ENCODE peak calls at places on chromosomes 4 and X, in nine cellular contexts. F is body of pancreas, K is uterus, T is OCI-LY7, W is lower lobe of right lung, B is fibroblast of lung, I is ascending aorta, E is mammary epithelial cell, U is kidney epithelial cell. C is an unnamed sample.
A peak's percentile ranks its signal among the peaks of the same experiment; 100 is the strongest.

GRCh38 chr4:89283226-89283974 is 24.2 kb downstream of the GPRIN3 start:
- DNase-seq in U (no peak), T (no peak), E (peak; percentile 61), B (peak; percentile 48), I (no peak), K (no peak), W (peak; percentile 48), F (no peak), C (no peak)

GRCh38 chr4:7708981-7709380 is 230.7 kb downstream of the AFAP1 start:
- DNase-seq in B (peak; percentile 23), E (no peak), U (no peak), W (no peak), T (no peak), K (no peak), F (no peak), I (no peak), C (no peak)

GRCh38 chr4:174423257-174423944 is 98.9 kb downstream of the HPGD start:
- DNase-seq in E (peak; percentile 95), F (peak; percentile 39), W (no peak), B (peak; percentile 89), T (no peak), I (no peak), U (peak; percentile 84), K (peak; percentile 37), C (no peak)

GRCh38 chr4:110735691-110736090 is 112.8 kb upstream of the PITX2 start:
- DNase-seq in B (no peak), K (no peak), T (no peak), W (no peak), E (no peak), I (no peak), U (no peak), F (no peak), C (no peak)

GRCh38 chr4:90727938-90728337 is 600.7 kb downstream of the CCSER1 start:
- DNase-seq in E (peak; percentile 43), K (no peak), W (no peak), F (no peak), U (peak; percentile 55), B (peak; percentile 40), I (no peak), T (no peak), C (no peak)

GRCh38 chr4:78119698-78120097 is 62.6 kb downstream of the FRAS1 start:
- DNase-seq in F (no peak), W (no peak), U (peak; percentile 21), E (peak; percentile 56), K (no peak), I (no peak), B (no peak), T (no peak), C (no peak)

GRCh38 chr4:146508229-146508939 is 13.4 kb downstream of the SLC10A7 start:
- DNase-seq in W (no peak), T (no peak), B (no peak), I (no peak), U (no peak), E (no peak), K (no peak), F (no peak), C (no peak)

GRCh38 chr4:153931804-153932203 is 142.9 kb upstream of the SFRP2 start:
- DNase-seq in W (no peak), T (no peak), I (no peak), U (peak; percentile 41), B (peak; percentile 3), F (no peak), E (no peak), K (no peak), C (peak; percentile 49)

GRCh38 chrX:121146059-121146628 is 98.7 kb downstream of the GLUD2 start:
- DNase-seq in U (no peak), W (no peak), E (no peak), B (peak; percentile 13), K (no peak), T (no peak), F (no peak), I (no peak), C (no peak)

GRCh38 chrX:71118985-71119535 is 664 bp downstream of the MED12 start:
- DNase-seq in I (no peak), E (no peak), U (no peak), F (peak; percentile 13), T (no peak), B (no peak), K (no peak), W (no peak), C (no peak)

GRCh38 chr4:168794092-168794707 is 215.9 kb downstream of the CBR4 start:
- DNase-seq in K (no peak), U (no peak), I (no peak), W (no peak), E (no peak), T (no peak), B (no peak), F (no peak), C (no peak)

GRCh38 chr4:168787801-168788200 is 222.3 kb downstream of the CBR4 start:
- DNase-seq in I (no peak), U (no peak), F (no peak), K (no peak), W (no peak), T (no peak), E (no peak), B (peak; percentile 94), C (no peak)

GRCh38 chr4:168793542-168793941 is 216.5 kb downstream of the CBR4 start:
- DNase-seq in I (no peak), W (no peak), B (no peak), U (no peak), T (no peak), K (no peak), E (no peak), F (no peak), C (no peak)

GRCh38 chr4:168791376-168791775 is 218.7 kb downstream of the CBR4 start:
- DNase-seq in B (no peak), F (no peak), K (no peak), E (no peak), W (no peak), T (no peak), I (no peak), U (no peak), C (no peak)

GRCh38 chr4:168790898-168791297 is 219.2 kb downstream of the CBR4 start:
- DNase-seq in F (no peak), I (no peak), U (no peak), W (no peak), E (no peak), T (no peak), K (no peak), B (no peak), C (no peak)
- H3K4me3 ChIP-seq in F (no peak overlapping the region), I (no peak overlapping the region), U (no peak overlapping the region), W (no peak overlapping the region), E (no peak overlapping the region), T (no peak overlapping the region), K (no peak overlapping the region), B (no peak overlapping the region), C (no peak overlapping the region)

DNA sequence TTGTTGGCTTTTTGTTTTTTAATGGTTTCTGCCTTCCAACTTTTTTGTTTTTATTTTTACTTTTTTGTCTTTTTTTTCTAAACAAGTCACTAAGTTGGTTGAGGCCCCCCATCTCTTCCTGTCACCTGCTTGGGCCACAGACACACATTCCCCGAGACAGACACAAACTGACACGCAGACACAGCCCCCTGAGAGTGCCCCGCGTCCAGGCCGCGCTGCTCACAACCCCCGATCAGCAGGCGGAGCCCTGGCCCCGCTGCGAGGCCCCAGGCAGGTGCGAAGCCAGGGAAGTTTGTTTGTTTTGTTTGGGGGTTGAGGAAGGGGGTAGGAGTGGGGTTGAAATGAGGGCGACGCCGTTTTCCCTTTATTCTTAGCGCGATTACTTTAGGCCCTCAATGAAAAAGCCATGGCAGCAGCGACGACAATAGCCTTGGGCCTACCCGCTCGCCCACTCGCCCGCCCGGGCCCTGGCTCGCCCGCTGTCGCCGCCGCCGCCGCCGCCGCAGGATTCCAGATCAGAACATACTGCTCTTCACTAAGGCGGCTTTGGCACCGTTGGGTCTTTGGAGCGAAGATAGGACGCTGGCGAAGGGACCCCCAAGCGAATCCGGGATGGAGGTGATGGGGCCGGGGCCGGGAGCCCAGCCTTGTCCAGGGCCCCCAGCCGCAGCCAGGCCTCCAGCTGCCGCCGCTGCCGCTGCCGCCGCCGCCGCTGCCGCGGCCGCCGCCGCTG is 3.1 kb downstream of the PHOX2B start:
- DNase-seq in E (no peak), I (no peak), T (no peak), W (no peak), B (no peak), U (no peak), F (no peak), K (no peak), C (no peak)
- TF ChIP-seq CTCF in E (no peak), I (no peak), T (no peak), W (no peak), B (no peak), U (no peak), F (no peak), K (no peak), C (no peak)

GRCh38 chr4:1948892-1949436 is 59.8 kb downstream of the NELFA start:
- DNase-seq in I (no peak), T (no peak), W (no peak), K (no peak), E (no peak), U (no peak), B (no peak), F (no peak), C (no peak)
- H3K36me3 ChIP-seq in I (peaks cover 21% of the 10 kb centered on the region), T (peaks cover 89% of the 10 kb centered on the region), W (peaks cover 39% of the 10 kb centered on the region), K (no peaks in the 10 kb centered on the region), E (peaks cover 12% of the 10 kb centered on the region), U (peaks cover 1% of the 10 kb centered on the region), B (peaks cover 19% of the 10 kb centered on the region), F (no peaks in the 10 kb centered on the region), C (peaks cover 9% of the 10 kb centered on the region)

GRCh38 chr4:10031663-10032590 is 10.6 kb upstream of the SLC2A9 start:
- DNase-seq in I (no peak), U (no peak), E (no peak), T (no peak), W (no peak), F (no peak), K (no peak), B (peak; percentile 37), C (no peak)

GRCh38 chr4:10032625-10033024 is 11.3 kb upstream of the SLC2A9 start:
- DNase-seq in K (no peak), U (no peak), W (no peak), E (peak; percentile 92), T (no peak), F (peak; percentile 28), I (no peak), B (peak; percentile 86), C (no peak)

GRCh38 chr4:10034612-10035104 is 13.4 kb upstream of the SLC2A9 start:
- DNase-seq in W (no peak), F (no peak), K (no peak), I (no peak), U (no peak), T (no peak), E (no peak), B (no peak), C (no peak)

GRCh38 chr4:10034136-10034535 is 12.8 kb upstream of the SLC2A9 start:
- DNase-seq in U (no peak), B (peak; percentile 16), K (no peak), E (no peak), T (no peak), F (no peak), I (no peak), W (no peak), C (no peak)

DNA sequence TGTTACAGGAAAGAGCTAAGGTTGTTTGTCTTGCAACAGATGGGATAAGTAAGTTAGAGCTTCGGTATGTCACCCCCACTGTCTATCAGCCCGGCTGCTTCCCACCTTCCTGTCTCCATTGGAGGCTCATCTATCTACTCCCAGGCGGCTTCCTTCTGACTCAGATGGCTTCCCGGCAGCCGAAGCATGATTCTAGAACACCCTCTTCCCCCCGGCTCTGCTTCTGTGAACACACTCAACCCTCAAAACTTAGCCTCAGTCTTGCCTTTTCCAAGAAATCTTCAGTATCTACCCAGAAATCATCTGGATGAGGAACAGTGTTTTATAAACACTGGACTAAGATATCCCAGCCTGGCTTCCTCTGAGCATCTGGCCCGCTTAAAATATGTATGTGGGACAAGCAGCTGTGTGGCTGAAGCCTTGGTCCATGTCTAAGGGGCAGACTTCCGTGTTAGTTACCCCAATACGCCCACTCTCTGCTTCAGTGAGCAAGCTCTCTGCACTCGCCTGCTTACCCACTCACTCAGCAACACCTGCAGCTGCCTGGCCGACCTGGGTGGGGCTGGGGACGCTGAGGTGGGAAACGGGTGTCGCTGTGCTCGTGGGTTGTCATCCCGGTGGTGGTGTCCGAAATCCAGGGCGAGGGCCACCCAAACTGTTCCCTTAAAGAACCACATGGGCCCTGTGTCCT is 12.0 kb upstream of the SLC2A9 start:
- DNase-seq in U (no peak), W (no peak), T (no peak), K (no peak), I (no peak), E (no peak), B (peak; percentile 85), F (no peak), C (no peak)
- H3K4me3 ChIP-seq in U (no peak overlapping the region), W (no peak overlapping the region), T (no peak overlapping the region), K (no peak overlapping the region), I (no peak overlapping the region), E (no peak overlapping the region), B (no peak overlapping the region), F (no peak overlapping the region), C (no peak overlapping the region)